ENCODE peak calls at places on chromosomes 2 and 18, in six cellular contexts. K is A549, L is fibroblast of lung, C is fibroblast of pulmonary artery, M is fibroblast of mammary gland, Z is endothelial cell. E is an unnamed sample.
A peak's percentile ranks its signal among the peaks of the same experiment; 100 is the strongest.

GRCh38 chr18:48649231-48649630 is 110.4 kb downstream of the CTIF start:
- DNase-seq in K (no peak), L (no peak), C (no peak), M (no peak), Z (no peak), E (no peak)

GRCh38 chr2:240557101-240557751 is 562 bp downstream of the ANKMY1 start:
- DNase-seq in K (no peak), L (no peak), C (no peak), M (no peak), Z (peak; percentile 16), E (no peak)

GRCh38 chr2:44941551-44942234 is at the start of gene SIX3:
- DNase-seq in K (no peak), L (no peak), C (no peak), M (no peak), Z (no peak), E (peak; percentile 96)

GRCh38 chr2:21175895-21176646 is 52.3 kb downstream of the TDRD15 start:
- DNase-seq in K (no peak), L (peak; percentile 3), C (peak; percentile 1), M (no peak), Z (no peak), E (no peak)

GRCh38 chr2:232876071-232876977 is 6.3 kb downstream of the SNORC start:
- DNase-seq in K (peak; percentile 47), L (no peak), C (no peak), M (no peak), Z (peak; percentile 38), E (no peak)

GRCh38 chr2:25050128-25050527 is 8.3 kb downstream of the EFR3B start:
- DNase-seq in K (no peak), L (no peak), C (no peak), M (no peak), Z (no peak), E (no peak)

GRCh38 chr2:152594792-152595191 is 122.5 kb downstream of the PRPF40A start:
- DNase-seq in K (no peak), L (peak; percentile 88), C (peak; percentile 42), M (peak; percentile 98), Z (no peak), E (no peak)

GRCh38 chr18:47260138-47260923 is 8.9 kb upstream of the SKOR2 start:
- DNase-seq in K (peak; percentile 28), L (peak; percentile 26), C (peak; percentile 50), M (peak; percentile 45), Z (peak; percentile 90), E (no peak)

GRCh38 chr2:23497063-23497462 is 112.1 kb downstream of the KLHL29 start:
- DNase-seq in K (no peak), L (peak; percentile 19), C (peak; percentile 44), M (peak; percentile 44), Z (no peak), E (peak; percentile 59)

GRCh38 chr2:20584637-20585321 is 66.1 kb downstream of the HS1BP3 start:
- DNase-seq in K (peak; percentile 70), L (peak; percentile 97), C (peak; percentile 96), M (peak; percentile 96), Z (no peak), E (peak; percentile 98)

GRCh38 chr2:24881623-24882022 is 38.4 kb downstream of the ADCY3 start:
- DNase-seq in K (no peak), L (no peak), C (no peak), M (no peak), Z (no peak), E (no peak)

GRCh38 chr2:70570041-70570661 is 16.5 kb upstream of the TGFA start:
- DNase-seq in K (peak; percentile 71), L (no peak), C (peak; percentile 18), M (no peak), Z (no peak), E (no peak)

GRCh38 chr2:37851828-37852584 is 73.1 kb upstream of the RMDN2 start:
- DNase-seq in K (no peak), L (no peak), C (no peak), M (no peak), Z (no peak), E (no peak)

GRCh38 chr2:152339762-152340286 is 4.8 kb downstream of the FMNL2 start:
- DNase-seq in K (no peak), L (no peak), C (no peak), M (no peak), Z (no peak), E (no peak)

GRCh38 chr2:128623776-128624424 is 305.2 kb upstream of the HS6ST1 start:
- DNase-seq in K (no peak), L (peak; percentile 95), C (peak; percentile 86), M (peak; percentile 92), Z (no peak), E (no peak)

GRCh38 chr2:63975437-63976124 is 43.6 kb downstream of the VPS54 start:
- DNase-seq in K (no peak), L (no peak), C (no peak), M (peak; percentile 4), Z (no peak), E (no peak)

GRCh38 chr2:178072383-178073301 is at the start of gene PDE11A:
- DNase-seq in K (peak; percentile 45), L (peak; percentile 47), C (peak; percentile 55), M (peak; percentile 65), Z (peak; percentile 70), E (peak; percentile 52)

GRCh38 chr2:220104871-220105351 is 477.5 kb downstream of the SLC4A3 start:
- DNase-seq in K (peak; percentile 4), L (peak; percentile 73), C (peak; percentile 87), M (peak; percentile 86), Z (peak; percentile 51), E (peak; percentile 45)

GRCh38 chr2:72576459-72576858 is 249.4 kb downstream of the EXOC6B start:
- DNase-seq in K (no peak), L (no peak), C (peak; percentile 37), M (no peak), Z (no peak), E (no peak)

GRCh38 chr2:127406454-127406853 is 11.8 kb upstream of the PROC start:
- DNase-seq in K (no peak), L (no peak), C (no peak), M (no peak), Z (no peak), E (no peak)
- TF ChIP-seq CTCF in K (no peak), L (no peak), C (no peak), M (no peak), Z (no peak), E (no peak)

GRCh38 chr18:13746636-13747035 is 20.2 kb downstream of the RNMT start:
- DNase-seq in K (no peak), L (no peak), C (no peak), M (no peak), Z (no peak), E (no peak)
- TF ChIP-seq CTCF in K (no peak), L (no peak), C (no peak), M (peak; percentile 4), Z (no peak), E (no peak)

DNA sequence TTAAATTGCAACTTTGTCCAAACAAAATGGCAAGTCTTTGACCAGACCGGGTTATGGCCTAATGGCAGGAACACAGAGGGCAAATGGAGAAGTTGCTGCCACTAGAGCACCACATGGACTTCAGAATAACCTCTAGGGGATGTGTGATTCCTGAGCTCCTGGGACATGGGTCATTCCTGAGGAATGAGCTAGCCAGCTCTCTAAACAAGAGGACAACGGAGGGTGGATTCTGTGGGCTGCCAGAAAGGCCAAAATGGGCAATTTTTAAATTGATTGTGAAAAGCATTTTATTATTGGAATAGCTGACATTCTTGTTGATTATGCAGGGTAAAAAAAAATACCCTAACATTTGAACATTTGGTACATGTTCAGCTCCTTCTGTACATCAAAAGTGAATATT is 109.8 kb upstream of the FZD5 start:
- DNase-seq in K (no peak), L (no peak), C (no peak), M (peak; percentile 16), Z (no peak), E (no peak)
- TF ChIP-seq CTCF in K (no peak), L (no peak), C (no peak), M (no peak), Z (no peak), E (no peak)

GRCh38 chr2:64996914-64997313 is 7.7 kb downstream of the SLC1A4 start:
- DNase-seq in K (no peak), L (no peak), C (no peak), M (no peak), Z (no peak), E (no peak)
- TF ChIP-seq CTCF in K (no peak), L (no peak), C (no peak), M (peak; percentile 6), Z (no peak), E (peak; percentile 45)

DNA sequence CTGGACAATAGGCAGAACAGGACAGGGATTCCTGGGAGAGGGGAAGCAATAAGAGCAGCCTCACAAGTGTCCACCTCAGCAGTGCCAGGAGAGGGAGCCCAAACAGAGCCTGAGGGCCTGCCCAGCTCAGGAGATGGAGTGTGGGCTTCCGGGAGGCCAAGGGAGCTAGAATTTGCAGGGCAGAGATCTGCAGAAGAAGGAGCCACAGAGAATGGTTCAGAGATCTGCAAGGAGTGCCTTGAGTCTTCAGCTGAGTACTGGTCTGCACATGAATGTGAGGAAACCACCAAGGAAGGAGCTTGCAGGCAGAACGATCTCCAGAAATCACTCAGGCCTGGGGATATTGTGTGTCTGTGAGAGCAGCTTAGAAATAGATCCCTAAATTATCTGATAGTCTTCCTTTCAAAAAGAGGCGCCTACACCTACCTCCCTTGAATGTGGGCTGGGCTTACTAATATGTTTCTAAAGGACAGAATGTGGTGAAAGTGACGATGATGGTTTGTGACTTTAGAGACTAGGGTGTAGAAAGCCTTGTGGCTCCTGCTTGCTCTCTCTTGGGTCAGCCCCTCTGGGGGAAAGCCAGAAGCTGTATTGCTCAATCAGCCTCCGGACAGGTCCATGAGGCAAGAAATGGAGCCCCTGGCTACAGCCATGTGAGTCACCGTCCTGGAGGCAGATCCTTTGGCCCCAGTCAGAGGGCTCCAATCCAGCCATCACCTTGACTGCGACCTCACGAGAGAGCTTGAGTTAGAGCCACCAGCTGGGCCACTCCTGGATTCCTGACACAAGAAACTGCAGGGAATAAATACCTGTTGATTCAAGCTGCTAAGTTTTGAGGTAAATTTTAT is 7.6 kb upstream of the LPIN1 start:
- DNase-seq in K (peak; percentile 40), L (peak; percentile 95), C (peak; percentile 93), M (peak; percentile 92), Z (peak; percentile 55), E (no peak)
- TF ChIP-seq CTCF in K (peak; percentile 49), L (peak; percentile 62), C (peak; percentile 68), M (peak; percentile 64), Z (no peak), E (peak; percentile 76)

E was measured in retinal pigment epithelial cell.